ENCODE peak calls at places on chromosomes 5 and 9, in ten cellular contexts. One of them, this sample, is unnamed.

GRCh38 chr5:109703827-109704226 is 14.1 kb downstream of the MAN2A1 start:
- DNase-seq in uterus: no peak
- DNase-seq in ovary: no peak
- DNase-seq in A549: no peak
- DNase-seq in body of pancreas: no peak
- DNase-seq in IMR-90: peak; percentile 22
- DNase-seq in stomach: no peak
- DNase-seq in right lobe of liver: no peak
- DNase-seq in Peyer's patch: no peak
- DNase-seq in endothelial cell of umbilical vein: no peak
- DNase-seq in this sample: no peak

GRCh38 chr5:32534056-32534455 is 51.3 kb upstream of the SUB1 start:
- DNase-seq in uterus: peak; percentile 56
- DNase-seq in ovary: no peak
- DNase-seq in A549: no peak
- DNase-seq in body of pancreas: peak; percentile 16
- DNase-seq in IMR-90: no peak
- DNase-seq in stomach: no peak
- DNase-seq in right lobe of liver: no peak
- DNase-seq in Peyer's patch: no peak
- DNase-seq in endothelial cell of umbilical vein: no peak
- DNase-seq in this sample: no peak

GRCh38 chr9:88737031-88737430 is 202.1 kb downstream of the NXNL2 start:
- DNase-seq in uterus: no peak
- DNase-seq in ovary: no peak
- DNase-seq in A549: no peak
- DNase-seq in body of pancreas: no peak
- DNase-seq in IMR-90: no peak
- DNase-seq in stomach: no peak
- DNase-seq in right lobe of liver: no peak
- DNase-seq in Peyer's patch: no peak
- DNase-seq in endothelial cell of umbilical vein: no peak
- DNase-seq in this sample: no peak

GRCh38 chr5:103375356-103375755 is 116.8 kb downstream of the MACIR start:
- DNase-seq in uterus: no peak
- DNase-seq in ovary: no peak
- DNase-seq in A549: peak; percentile 4
- DNase-seq in body of pancreas: no peak
- DNase-seq in IMR-90: peak; percentile 92
- DNase-seq in stomach: no peak
- DNase-seq in right lobe of liver: no peak
- DNase-seq in Peyer's patch: no peak
- DNase-seq in endothelial cell of umbilical vein: no peak
- DNase-seq in this sample: no peak

GRCh38 chr9:87500491-87500890 is 2.8 kb downstream of the DAPK1 start:
- DNase-seq in uterus: no peak
- DNase-seq in ovary: no peak
- DNase-seq in A549: peak; percentile 44
- DNase-seq in body of pancreas: no peak
- DNase-seq in IMR-90: no peak
- DNase-seq in stomach: no peak
- DNase-seq in right lobe of liver: no peak
- DNase-seq in Peyer's patch: no peak
- DNase-seq in endothelial cell of umbilical vein: peak; percentile 54
- DNase-seq in this sample: no peak

GRCh38 chr9:70398145-70398556 is 16.3 kb downstream of the KLF9 start:
- DNase-seq in uterus: no peak
- DNase-seq in ovary: no peak
- DNase-seq in A549: no peak
- DNase-seq in body of pancreas: peak; percentile 47
- DNase-seq in IMR-90: no peak
- DNase-seq in stomach: no peak
- DNase-seq in right lobe of liver: no peak
- DNase-seq in Peyer's patch: no peak
- DNase-seq in endothelial cell of umbilical vein: no peak
- DNase-seq in this sample: no peak

GRCh38 chr5:61277190-61277589 is 54.9 kb upstream of the ZSWIM6 start:
- DNase-seq in uterus: no peak
- DNase-seq in ovary: no peak
- DNase-seq in A549: peak; percentile 43
- DNase-seq in body of pancreas: no peak
- DNase-seq in IMR-90: peak; percentile 64
- DNase-seq in stomach: no peak
- DNase-seq in right lobe of liver: no peak
- DNase-seq in Peyer's patch: no peak
- DNase-seq in endothelial cell of umbilical vein: peak; percentile 83
- DNase-seq in this sample: no peak

GRCh38 chr5:83306572-83307241 is 164.8 kb upstream of the VCAN start:
- DNase-seq in uterus: no peak
- DNase-seq in ovary: no peak
- DNase-seq in A549: no peak
- DNase-seq in body of pancreas: peak; percentile 74
- DNase-seq in IMR-90: peak; percentile 89
- DNase-seq in stomach: peak; percentile 29
- DNase-seq in right lobe of liver: peak; percentile 20
- DNase-seq in Peyer's patch: no peak
- DNase-seq in endothelial cell of umbilical vein: peak; percentile 29
- DNase-seq in this sample: no peak

GRCh38 chr5:135538261-135538660 is 2.5 kb upstream of the NEUROG1 start:
- DNase-seq in uterus: no peak
- DNase-seq in ovary: no peak
- DNase-seq in A549: no peak
- DNase-seq in body of pancreas: no peak
- DNase-seq in IMR-90: no peak
- DNase-seq in stomach: no peak
- DNase-seq in right lobe of liver: no peak
- DNase-seq in Peyer's patch: no peak
- DNase-seq in endothelial cell of umbilical vein: no peak
- DNase-seq in this sample: no peak

GRCh38 chr9:135272608-135273007 is 185.1 kb downstream of the OLFM1 start:
- DNase-seq in uterus: no peak
- DNase-seq in ovary: no peak
- DNase-seq in A549: no peak
- DNase-seq in body of pancreas: no peak
- DNase-seq in IMR-90: no peak
- DNase-seq in stomach: no peak
- DNase-seq in right lobe of liver: no peak
- DNase-seq in Peyer's patch: no peak
- DNase-seq in endothelial cell of umbilical vein: no peak
- DNase-seq in this sample: no peak

GRCh38 chr9:135269912-135270630 is 182.6 kb downstream of the OLFM1 start:
- DNase-seq in uterus: no peak
- DNase-seq in ovary: no peak
- DNase-seq in A549: no peak
- DNase-seq in body of pancreas: no peak
- DNase-seq in IMR-90: no peak
- DNase-seq in stomach: no peak
- DNase-seq in right lobe of liver: no peak
- DNase-seq in Peyer's patch: no peak
- DNase-seq in endothelial cell of umbilical vein: no peak
- DNase-seq in this sample: no peak

GRCh38 chr9:135265931-135266330 is 178.5 kb downstream of the OLFM1 start:
- DNase-seq in uterus: no peak
- DNase-seq in ovary: no peak
- DNase-seq in A549: no peak
- DNase-seq in body of pancreas: no peak
- DNase-seq in IMR-90: no peak
- DNase-seq in stomach: no peak
- DNase-seq in right lobe of liver: no peak
- DNase-seq in Peyer's patch: no peak
- DNase-seq in endothelial cell of umbilical vein: no peak
- DNase-seq in this sample: no peak

GRCh38 chr9:135267410-135267809 is 179.9 kb downstream of the OLFM1 start:
- DNase-seq in uterus: no peak
- DNase-seq in ovary: no peak
- DNase-seq in A549: no peak
- DNase-seq in body of pancreas: no peak
- DNase-seq in IMR-90: no peak
- DNase-seq in stomach: no peak
- DNase-seq in right lobe of liver: no peak
- DNase-seq in Peyer's patch: no peak
- DNase-seq in endothelial cell of umbilical vein: no peak
- DNase-seq in this sample: no peak

GRCh38 chr9:135268981-135269380 is 181.5 kb downstream of the OLFM1 start:
- DNase-seq in uterus: no peak
- DNase-seq in ovary: no peak
- DNase-seq in A549: no peak
- DNase-seq in body of pancreas: no peak
- DNase-seq in IMR-90: no peak
- DNase-seq in stomach: no peak
- DNase-seq in right lobe of liver: no peak
- DNase-seq in Peyer's patch: no peak
- DNase-seq in endothelial cell of umbilical vein: no peak
- DNase-seq in this sample: no peak
- H3K9me3 ChIP-seq in uterus: no peaks in the 10 kb centered on the region
- H3K9me3 ChIP-seq in ovary: no peaks in the 10 kb centered on the region
- H3K9me3 ChIP-seq in A549: no peaks in the 10 kb centered on the region
- H3K9me3 ChIP-seq in body of pancreas: no peaks in the 10 kb centered on the region
- H3K9me3 ChIP-seq in IMR-90: peaks cover 57% of the 10 kb centered on the region
- H3K9me3 ChIP-seq in stomach: no peaks in the 10 kb centered on the region
- H3K9me3 ChIP-seq in right lobe of liver: no peaks in the 10 kb centered on the region
- H3K9me3 ChIP-seq in Peyer's patch: no peaks in the 10 kb centered on the region
- H3K9me3 ChIP-seq in endothelial cell of umbilical vein: no peaks in the 10 kb centered on the region
- H3K9me3 ChIP-seq in this sample: no peaks in the 10 kb centered on the region

GRCh38 chr9:128820665-128821583 is 2.6 kb downstream of the ENDOG start:
- DNase-seq in uterus: no peak
- DNase-seq in ovary: no peak
- DNase-seq in A549: no peak
- DNase-seq in body of pancreas: no peak
- DNase-seq in IMR-90: no peak
- DNase-seq in stomach: no peak
- DNase-seq in right lobe of liver: no peak
- DNase-seq in Peyer's patch: no peak
- DNase-seq in endothelial cell of umbilical vein: no peak
- DNase-seq in this sample: no peak
- TF ChIP-seq POLR2A in uterus: no peak
- TF ChIP-seq POLR2A in ovary: no peak
- TF ChIP-seq POLR2A in A549: no peak
- TF ChIP-seq POLR2A in body of pancreas: no peak
- TF ChIP-seq POLR2A in IMR-90: no peak
- TF ChIP-seq POLR2A in stomach: no peak
- TF ChIP-seq POLR2A in right lobe of liver: no peak
- TF ChIP-seq POLR2A in Peyer's patch: no peak
- TF ChIP-seq POLR2A in endothelial cell of umbilical vein: no peak
- TF ChIP-seq POLR2A in this sample: no peak

GRCh38 chr5:125251703-125252102 is 505.3 kb upstream of the ZNF608 start:
- DNase-seq in uterus: no peak
- DNase-seq in ovary: no peak
- DNase-seq in A549: no peak
- DNase-seq in body of pancreas: no peak
- DNase-seq in IMR-90: no peak
- DNase-seq in stomach: no peak
- DNase-seq in right lobe of liver: no peak
- DNase-seq in Peyer's patch: no peak
- DNase-seq in endothelial cell of umbilical vein: no peak
- DNase-seq in this sample: no peak

GRCh38 chr5:125254267-125254666 is 507.8 kb upstream of the ZNF608 start:
- DNase-seq in uterus: no peak
- DNase-seq in ovary: no peak
- DNase-seq in A549: no peak
- DNase-seq in body of pancreas: no peak
- DNase-seq in IMR-90: no peak
- DNase-seq in stomach: no peak
- DNase-seq in right lobe of liver: no peak
- DNase-seq in Peyer's patch: no peak
- DNase-seq in endothelial cell of umbilical vein: no peak
- DNase-seq in this sample: no peak

GRCh38 chr5:125244531-125244930 is 498.1 kb upstream of the ZNF608 start:
- DNase-seq in uterus: no peak
- DNase-seq in ovary: no peak
- DNase-seq in A549: no peak
- DNase-seq in body of pancreas: no peak
- DNase-seq in IMR-90: peak; percentile 38
- DNase-seq in stomach: no peak
- DNase-seq in right lobe of liver: no peak
- DNase-seq in Peyer's patch: no peak
- DNase-seq in endothelial cell of umbilical vein: no peak
- DNase-seq in this sample: no peak

GRCh38 chr5:125245216-125245615 is 498.8 kb upstream of the ZNF608 start:
- DNase-seq in uterus: no peak
- DNase-seq in ovary: no peak
- DNase-seq in A549: no peak
- DNase-seq in body of pancreas: no peak
- DNase-seq in IMR-90: no peak
- DNase-seq in stomach: no peak
- DNase-seq in right lobe of liver: no peak
- DNase-seq in Peyer's patch: no peak
- DNase-seq in endothelial cell of umbilical vein: no peak
- DNase-seq in this sample: no peak

DNA sequence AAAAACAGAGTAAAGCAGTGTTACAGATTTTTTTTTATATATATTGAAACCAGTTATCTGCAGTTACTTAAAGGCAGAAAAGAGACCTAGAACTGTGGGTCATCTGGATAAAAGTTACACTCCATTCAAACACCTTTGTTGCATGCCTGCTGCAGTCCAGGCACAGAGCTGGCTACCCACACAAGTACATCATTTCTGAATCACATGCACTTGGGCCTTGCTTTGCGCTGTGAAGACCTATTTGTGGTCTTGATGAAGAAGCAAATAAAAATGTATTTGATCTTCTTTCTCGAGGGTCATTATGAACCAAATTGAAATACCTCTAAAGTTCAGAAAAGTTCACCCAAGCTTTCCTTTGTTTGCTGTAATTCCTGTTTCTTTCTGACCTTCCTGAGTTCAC is 503.0 kb upstream of the ZNF608 start:
- DNase-seq in uterus: no peak
- DNase-seq in ovary: no peak
- DNase-seq in A549: no peak
- DNase-seq in body of pancreas: no peak
- DNase-seq in IMR-90: no peak
- DNase-seq in stomach: no peak
- DNase-seq in right lobe of liver: no peak
- DNase-seq in Peyer's patch: no peak
- DNase-seq in endothelial cell of umbilical vein: no peak
- DNase-seq in this sample: no peak
- H3K9me3 ChIP-seq in uterus: no peaks in the 10 kb centered on the region
- H3K9me3 ChIP-seq in ovary: no peaks in the 10 kb centered on the region
- H3K9me3 ChIP-seq in A549: peaks cover 10% of the 10 kb centered on the region
- H3K9me3 ChIP-seq in body of pancreas: no peaks in the 10 kb centered on the region
- H3K9me3 ChIP-seq in IMR-90: peaks cover 11% of the 10 kb centered on the region
- H3K9me3 ChIP-seq in stomach: peaks cover 4% of the 10 kb centered on the region
- H3K9me3 ChIP-seq in right lobe of liver: no peaks in the 10 kb centered on the region
- H3K9me3 ChIP-seq in Peyer's patch: no peaks in the 10 kb centered on the region
- H3K9me3 ChIP-seq in endothelial cell of umbilical vein: peaks cover under 1% of the 10 kb centered on the region
- H3K9me3 ChIP-seq in this sample: no peaks in the 10 kb centered on the region

DNA sequence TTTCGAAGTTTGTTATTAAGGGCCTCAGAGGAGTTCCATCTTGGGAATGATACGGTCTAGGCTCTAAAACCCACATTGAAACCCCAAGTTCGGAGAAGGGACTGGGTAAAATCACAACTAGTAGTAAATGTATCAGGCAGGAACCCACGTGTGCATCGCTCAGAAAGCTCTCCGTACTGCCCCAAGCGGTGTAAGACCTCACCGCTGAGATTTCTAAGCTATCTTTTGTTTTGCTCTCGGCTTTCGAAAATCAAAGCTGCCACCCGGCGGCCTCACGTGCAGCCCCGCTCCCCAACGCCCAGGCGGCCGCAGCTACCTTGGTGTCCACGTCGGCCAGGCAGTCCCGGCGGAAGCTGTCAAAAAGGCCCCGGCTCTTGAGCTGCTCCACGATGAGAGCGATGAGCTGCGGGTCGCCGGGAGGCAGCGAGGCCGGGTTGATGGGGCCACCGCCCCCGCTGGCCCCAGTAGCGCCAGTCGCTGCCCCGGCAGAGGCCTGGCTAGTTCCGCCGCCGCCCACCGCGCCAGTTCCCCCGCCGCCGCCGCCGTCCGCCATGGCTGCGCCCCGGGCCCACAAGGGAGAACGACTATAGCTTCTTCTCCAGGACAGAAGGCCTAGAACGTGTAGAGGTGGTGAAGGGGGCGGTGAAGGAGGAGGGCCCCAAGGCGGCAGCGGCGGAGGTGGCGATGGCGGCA is 420 bp downstream of the BOD1 start:
- DNase-seq in uterus: peak; percentile 32
- DNase-seq in ovary: peak; percentile 60
- DNase-seq in A549: peak; percentile 80
- DNase-seq in body of pancreas: peak; percentile 80
- DNase-seq in IMR-90: peak; percentile 85
- DNase-seq in stomach: peak; percentile 60
- DNase-seq in right lobe of liver: peak; percentile 62
- DNase-seq in Peyer's patch: peak; percentile 71
- DNase-seq in endothelial cell of umbilical vein: peak; percentile 81
- DNase-seq in this sample: no peak
- TF ChIP-seq POLR2A in uterus: no peak
- TF ChIP-seq POLR2A in ovary: no peak
- TF ChIP-seq POLR2A in A549: no peak
- TF ChIP-seq POLR2A in body of pancreas: no peak
- TF ChIP-seq POLR2A in IMR-90: peak; percentile 68
- TF ChIP-seq POLR2A in stomach: no peak
- TF ChIP-seq POLR2A in right lobe of liver: peak; percentile 26
- TF ChIP-seq POLR2A in Peyer's patch: no peak
- TF ChIP-seq POLR2A in endothelial cell of umbilical vein: peak; percentile 15
- TF ChIP-seq POLR2A in this sample: no peak